ENCODE peak calls at places on chromosomes 1 and 21, in seven cellular contexts. One of them, this sample, is unnamed.

GRCh38 chr1:10025354-10025753 is 7.4 kb upstream of the UBE4B start:
- DNase-seq in left kidney: no peak
- DNase-seq in T-helper 17 cell: no peak
- DNase-seq in testis: no peak
- DNase-seq in D341Med: no peak
- DNase-seq in NCI-H774: no peak
- DNase-seq in progenitor cell of endocrine pancreas: no peak
- DNase-seq in this sample: no peak

GRCh38 chr1:205298191-205298994 is 23.2 kb downstream of the NUAK2 start:
- DNase-seq in NCI-H774: no peak
- DNase-seq in T-helper 17 cell: no peak
- DNase-seq in left kidney: peak; percentile 97
- DNase-seq in testis: no peak
- DNase-seq in progenitor cell of endocrine pancreas: no peak
- DNase-seq in D341Med: no peak
- DNase-seq in this sample: peak; percentile 97

GRCh38 chr1:160539896-160540858 is 17.1 kb upstream of the SLAMF6 start:
- DNase-seq in D341Med: no peak
- DNase-seq in NCI-H774: no peak
- DNase-seq in left kidney: no peak
- DNase-seq in T-helper 17 cell: no peak
- DNase-seq in testis: no peak
- DNase-seq in progenitor cell of endocrine pancreas: no peak
- DNase-seq in this sample: peak; percentile 66

GRCh38 chr21:42684109-42684916 is 30.9 kb downstream of the PDE9A start:
- DNase-seq in left kidney: no peak
- DNase-seq in testis: no peak
- DNase-seq in D341Med: peak; percentile 35
- DNase-seq in T-helper 17 cell: no peak
- DNase-seq in NCI-H774: no peak
- DNase-seq in progenitor cell of endocrine pancreas: no peak
- DNase-seq in this sample: no peak

GRCh38 chr1:107647012-107647411 is 318.0 kb downstream of the VAV3 start:
- DNase-seq in left kidney: no peak
- DNase-seq in D341Med: no peak
- DNase-seq in T-helper 17 cell: no peak
- DNase-seq in testis: no peak
- DNase-seq in NCI-H774: no peak
- DNase-seq in progenitor cell of endocrine pancreas: no peak
- DNase-seq in this sample: no peak

GRCh38 chr1:45334308-45335245 is 5.4 kb upstream of the TOE1 start:
- DNase-seq in D341Med: no peak
- DNase-seq in NCI-H774: no peak
- DNase-seq in left kidney: no peak
- DNase-seq in testis: no peak
- DNase-seq in T-helper 17 cell: no peak
- DNase-seq in progenitor cell of endocrine pancreas: no peak
- DNase-seq in this sample: no peak

GRCh38 chr1:20028125-20028524 is 41.9 kb upstream of the PLA2G5 start:
- DNase-seq in progenitor cell of endocrine pancreas: no peak
- DNase-seq in T-helper 17 cell: no peak
- DNase-seq in testis: peak; percentile 68
- DNase-seq in left kidney: no peak
- DNase-seq in D341Med: no peak
- DNase-seq in NCI-H774: no peak
- DNase-seq in this sample: peak; percentile 61

GRCh38 chr21:35138665-35139381 is 89.7 kb upstream of the RUNX1 start:
- DNase-seq in D341Med: no peak
- DNase-seq in NCI-H774: no peak
- DNase-seq in progenitor cell of endocrine pancreas: no peak
- DNase-seq in T-helper 17 cell: no peak
- DNase-seq in left kidney: peak; percentile 32
- DNase-seq in testis: no peak
- DNase-seq in this sample: peak; percentile 93

GRCh38 chr1:21651214-21652042 is 17.7 kb downstream of the RAP1GAP start:
- DNase-seq in T-helper 17 cell: peak; percentile 31
- DNase-seq in NCI-H774: peak; percentile 23
- DNase-seq in progenitor cell of endocrine pancreas: no peak
- DNase-seq in testis: no peak
- DNase-seq in D341Med: peak; percentile 82
- DNase-seq in left kidney: peak; percentile 85
- DNase-seq in this sample: no peak

GRCh38 chr1:17273096-17273495 is 24.2 kb downstream of the PADI3 start:
- DNase-seq in testis: no peak
- DNase-seq in D341Med: no peak
- DNase-seq in T-helper 17 cell: no peak
- DNase-seq in progenitor cell of endocrine pancreas: no peak
- DNase-seq in left kidney: no peak
- DNase-seq in NCI-H774: no peak
- DNase-seq in this sample: no peak

GRCh38 chr1:27148591-27148990 is 6.3 kb downstream of the SLC9A1 start:
- DNase-seq in left kidney: no peak
- DNase-seq in D341Med: no peak
- DNase-seq in progenitor cell of endocrine pancreas: no peak
- DNase-seq in testis: no peak
- DNase-seq in T-helper 17 cell: no peak
- DNase-seq in NCI-H774: no peak
- DNase-seq in this sample: no peak

This sample was measured in amniotic epithelial cell.